ENCODE peak calls at places on chromosomes 3 and 15, in eight cellular contexts. V, K, Q, D, E, S, U and M are unnamed samples.

GRCh38 chr3:45635475-45636256 is 41.1 kb downstream of the LIMD1 start:
- DNase-seq in V (no peak), U (no peak), S (no peak), Q (peak; percentile 91), E (peak; percentile 65), D (peak; percentile 87), K (peak; percentile 93), M (peak; percentile 23)

GRCh38 chr15:68517285-68517711 is 61.5 kb upstream of the CORO2B start:
- DNase-seq in U (peak; percentile 58), K (peak; percentile 89), D (no peak), Q (peak; percentile 41), E (no peak), S (peak; percentile 30), V (peak; percentile 52), M (no peak)

GRCh38 chr15:94119215-94119815 is 112.0 kb upstream of the MCTP2 start:
- DNase-seq in K (no peak), Q (no peak), U (peak; percentile 1), E (no peak), S (peak; percentile 16), V (peak; percentile 39), D (no peak), M (no peak)

GRCh38 chr3:43032217-43032545 is 53.1 kb downstream of the GASK1A start:
- DNase-seq in E (no peak), Q (no peak), S (no peak), V (no peak), D (no peak), U (no peak), K (no peak), M (no peak)

GRCh38 chr3:152583913-152584312 is 251.0 kb upstream of the P2RY1 start:
- DNase-seq in S (no peak), K (peak; percentile 12), E (no peak), U (no peak), Q (peak; percentile 84), D (peak; percentile 33), V (no peak), M (no peak)

GRCh38 chr15:70902105-70902504 is 9.5 kb downstream of the LRRC49 start:
- DNase-seq in U (no peak), E (peak; percentile 65), D (peak; percentile 76), Q (peak; percentile 90), V (no peak), S (no peak), K (peak; percentile 81), M (no peak)

GRCh38 chr15:51982013-51982769 is 10.6 kb upstream of the LEO1 start:
- DNase-seq in K (peak; percentile 83), V (peak; percentile 24), U (peak; percentile 9), E (peak; percentile 77), S (no peak), Q (peak; percentile 91), D (peak; percentile 90), M (peak; percentile 13)

GRCh38 chr15:35182841-35183479 is 97.9 kb upstream of the NANOGP8 start:
- DNase-seq in E (no peak), Q (peak; percentile 86), D (no peak), K (no peak), U (no peak), V (no peak), S (no peak), M (no peak)

GRCh38 chr3:70086336-70086735 is 86.8 kb downstream of the SAMMSON start:
- DNase-seq in V (no peak), S (no peak), Q (no peak), D (no peak), K (no peak), U (peak; percentile 73), E (no peak), M (no peak)

GRCh38 chr3:161552984-161553383 is 56.4 kb downstream of the OTOL1 start:
- DNase-seq in S (no peak), D (no peak), K (no peak), Q (no peak), E (no peak), V (no peak), U (no peak), M (no peak)

DNA sequence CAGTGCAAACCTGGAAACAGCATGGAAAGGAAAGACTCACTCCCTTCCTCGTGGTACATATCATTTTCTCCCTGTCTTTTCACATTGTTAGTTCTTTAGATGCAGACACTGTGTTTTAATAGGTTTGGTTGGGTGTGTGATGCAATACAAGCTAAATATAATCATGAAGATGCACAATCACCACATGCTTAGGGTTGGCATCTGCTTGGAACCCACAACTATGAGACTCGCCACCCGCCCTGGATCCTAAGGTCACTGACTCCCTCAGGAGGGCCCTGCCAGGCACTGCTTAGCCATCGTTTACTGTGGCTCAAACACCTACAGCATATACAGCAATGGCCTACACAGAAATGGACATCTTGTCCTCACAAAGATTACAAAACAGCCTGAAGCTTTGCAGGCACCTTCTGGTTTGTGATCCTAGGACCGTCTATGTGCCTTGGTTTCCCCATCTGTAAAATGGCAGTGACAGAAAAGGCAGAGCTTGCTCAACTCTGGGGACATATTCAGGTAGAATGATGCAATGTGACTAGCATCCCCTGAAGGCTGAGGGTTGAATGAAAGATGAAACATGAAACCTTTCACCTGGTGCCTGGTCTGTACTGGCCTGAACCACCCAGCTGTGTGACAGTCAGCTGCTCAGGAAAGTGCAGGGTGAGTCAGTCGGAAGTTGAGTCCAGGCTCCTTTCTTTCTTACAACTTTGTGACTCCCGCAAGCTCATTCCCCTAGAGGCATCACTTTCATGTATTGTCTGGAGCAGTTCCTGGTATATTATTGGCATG is 123.6 kb upstream of the PFN2 start:
- DNase-seq in K (peak; percentile 77), V (no peak), Q (peak; percentile 71), U (no peak), D (peak; percentile 34), E (peak; percentile 71), S (no peak), M (peak; percentile 44)
- TF ChIP-seq CTCF in K (no peak), V (no peak), Q (no peak), U (no peak), D (no peak), E (no peak), S (no peak), M (no peak)

DNA sequence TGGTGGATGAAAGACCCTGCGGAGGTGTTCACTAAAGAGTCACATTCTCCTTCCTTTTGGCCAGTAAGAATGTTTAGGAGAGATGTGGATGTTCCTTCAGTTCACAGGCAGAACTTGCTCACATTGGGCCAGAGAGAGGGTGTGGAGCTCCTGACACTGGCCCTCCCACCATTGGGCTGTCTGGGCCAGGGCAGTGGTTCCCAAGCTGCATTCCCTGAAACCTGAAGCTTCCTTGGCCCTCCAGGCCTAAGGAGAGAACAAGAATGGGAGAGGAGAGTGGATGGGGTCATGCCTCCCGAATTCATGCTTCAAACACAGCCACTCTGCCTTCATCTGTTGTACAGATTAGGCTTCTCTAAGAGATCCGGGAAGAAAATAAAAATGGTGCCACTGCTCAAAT is 257.4 kb downstream of the RORA start:
- DNase-seq in D (no peak), Q (no peak), U (no peak), V (no peak), K (no peak), E (no peak), S (no peak), M (no peak)
- TF ChIP-seq CTCF in D (no peak), Q (no peak), U (no peak), V (no peak), K (no peak), E (no peak), S (no peak), M (no peak)

GRCh38 chr3:169929830-169930519 is 18.6 kb downstream of the SAMD7 start:
- DNase-seq in S (no peak), Q (no peak), U (no peak), E (no peak), K (no peak), V (no peak), D (no peak), M (no peak)
- TF ChIP-seq CTCF in S (no peak), Q (no peak), U (no peak), E (no peak), K (no peak), V (peak; percentile 11), D (no peak), M (no peak)

GRCh38 chr15:59420986-59421618 is 16.9 kb upstream of the FAM81A start:
- DNase-seq in D (peak; percentile 48), Q (peak; percentile 64), E (no peak), S (peak; percentile 35), U (no peak), V (no peak), K (peak; percentile 37), M (no peak)
- TF ChIP-seq CTCF in D (peak; percentile 23), Q (no peak), E (no peak), S (no peak), U (no peak), V (no peak), K (no peak), M (no peak)